ENCODE peak calls at places on chromosome 21, in five cellular contexts. K, F, C, B and M are unnamed samples. For H3K4me1 and H3K9me3, the result is how much of the 10 kb centered on the place peaks cover.

GRCh38 chr21:35324372-35325220 is 275.5 kb upstream of the RUNX1 start:
- DNase-seq in K (no peak), F (no peak), C (no peak), B (no peak), M (no peak)

GRCh38 chr21:28016571-28016970 is 976.1 kb downstream of the LTN1 start:
- DNase-seq in K (no peak), F (no peak), C (no peak), B (no peak), M (no peak)

GRCh38 chr21:41168391-41169257 is 664 bp downstream of the BACE2 start:
- DNase-seq in K (no peak), F (no peak), C (peak), B (peak), M (peak)

GRCh38 chr21:28892550-28893111 is 100.0 kb downstream of the LTN1 start:
- DNase-seq in K (no peak), F (no peak), C (no peak), B (no peak), M (no peak)

GRCh38 chr21:14830307-14830706 is 234.5 kb downstream of the NRIP1 start:
- DNase-seq in K (no peak), F (no peak), C (no peak), B (no peak), M (no peak)

GRCh38 chr21:35423694-35424093 is 374.6 kb upstream of the RUNX1 start:
- DNase-seq in K (no peak), F (no peak), C (no peak), B (no peak), M (no peak)

GRCh38 chr21:34986561-34987533 is 62.3 kb downstream of the RUNX1 start:
- DNase-seq in K (peak), F (no peak), C (no peak), B (no peak), M (no peak)

GRCh38 chr21:31343680-31344480 is at the start of gene TIAM1:
- DNase-seq in K (no peak), F (no peak), C (peak), B (peak), M (peak)

GRCh38 chr21:33157303-33157702 is 72.4 kb upstream of the IFNAR2 start:
- DNase-seq in K (no peak), F (no peak), C (no peak), B (no peak), M (no peak)

DNA sequence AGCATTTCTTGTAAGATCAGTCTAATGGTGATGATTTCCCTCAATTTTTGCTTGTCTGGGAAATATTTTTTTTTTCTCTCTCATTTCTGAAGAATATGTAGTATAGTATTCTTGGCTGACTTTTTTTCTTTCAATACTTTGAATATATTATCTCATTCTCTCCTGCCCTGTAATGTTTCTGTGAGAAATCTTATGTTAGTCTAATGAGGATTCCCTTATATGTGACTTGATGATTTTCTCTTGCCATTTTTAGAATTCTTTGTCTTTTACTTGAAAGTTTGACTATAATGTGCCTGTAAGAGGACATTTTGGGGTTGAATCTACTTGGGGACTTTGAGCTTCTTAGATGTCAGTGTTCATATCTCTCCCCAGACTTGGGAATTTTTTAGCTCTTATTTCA is 40.0 kb upstream of the PCBP3 start:
- DNase-seq in K (no peak), F (no peak), C (no peak), B (no peak), M (no peak)
- H3K4me1 ChIP-seq in K (under half), F (under half), C (under half), B (under half), M (under half)

DNA sequence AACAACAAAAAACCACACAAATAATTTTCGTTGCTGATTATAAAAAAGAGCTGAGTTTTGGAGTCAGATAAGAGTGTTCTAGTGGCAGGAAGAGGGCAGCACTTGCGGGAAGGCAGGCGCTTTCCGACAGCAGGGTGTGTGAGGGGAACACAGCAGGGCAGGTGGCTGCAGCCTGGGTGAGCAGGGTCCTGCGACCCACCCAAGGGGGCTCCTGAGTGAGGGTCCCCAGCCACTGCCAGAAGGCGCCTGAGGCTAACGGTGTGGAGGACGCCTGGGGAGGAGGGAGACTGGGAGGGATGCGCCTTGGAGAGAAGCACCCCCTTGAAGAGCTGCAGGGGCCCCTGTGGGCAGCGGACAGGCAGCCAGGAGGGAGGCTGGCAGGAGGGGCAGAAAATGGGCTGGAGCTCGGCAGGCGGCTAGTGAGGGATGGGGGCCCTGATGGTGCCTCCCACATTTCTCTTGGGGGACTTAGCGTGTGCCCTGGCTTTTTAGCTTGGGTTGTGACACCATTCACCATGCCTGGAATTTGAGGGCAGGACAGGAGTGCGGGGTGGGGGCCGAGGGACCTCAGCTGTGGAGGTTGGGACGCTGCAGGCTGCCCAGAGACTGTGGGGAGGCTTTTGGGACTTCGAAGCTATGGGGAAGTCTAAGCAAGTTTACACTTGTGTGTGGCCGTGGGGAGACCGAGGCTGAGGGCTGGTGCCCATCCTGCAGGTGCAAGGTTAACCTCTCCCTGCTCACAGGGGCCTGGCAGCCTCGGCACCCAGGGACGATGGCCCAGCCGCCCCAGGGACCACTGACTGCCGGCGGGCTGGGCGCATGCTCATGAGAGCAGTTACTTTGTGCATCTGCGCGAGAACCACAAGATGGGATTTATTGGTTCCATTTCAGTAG is 111.4 kb downstream of the SIK1 start:
- DNase-seq in K (no peak), F (no peak), C (no peak), B (no peak), M (no peak)
- TF ChIP-seq CTCF in K (no peak), F (peak), C (no peak), B (no peak), M (no peak)

GRCh38 chr21:26572668-26573381 is at the start of gene CYYR1:
- DNase-seq in K (no peak), F (no peak), C (peak), B (peak), M (no peak)
- H3K9me3 ChIP-seq in K (under half), F (under half), C (under half), B (under half), M (under half)

GRCh38 chr21:38806153-38806941 is 618 bp downstream of the ETS2 start:
- DNase-seq in K (peak), F (peak), C (peak), B (peak), M (no peak)

GRCh38 chr21:38807481-38807880 is 1.8 kb downstream of the ETS2 start:
- DNase-seq in K (no peak), F (no peak), C (no peak), B (no peak), M (no peak)

GRCh38 chr21:38809170-38809878 is 3.6 kb downstream of the ETS2 start:
- DNase-seq in K (no peak), F (no peak), C (no peak), B (peak), M (no peak)

GRCh38 chr21:38806942-38807284 is 1.2 kb downstream of the ETS2 start:
- DNase-seq in K (no peak), F (no peak), C (no peak), B (no peak), M (no peak)

DNA sequence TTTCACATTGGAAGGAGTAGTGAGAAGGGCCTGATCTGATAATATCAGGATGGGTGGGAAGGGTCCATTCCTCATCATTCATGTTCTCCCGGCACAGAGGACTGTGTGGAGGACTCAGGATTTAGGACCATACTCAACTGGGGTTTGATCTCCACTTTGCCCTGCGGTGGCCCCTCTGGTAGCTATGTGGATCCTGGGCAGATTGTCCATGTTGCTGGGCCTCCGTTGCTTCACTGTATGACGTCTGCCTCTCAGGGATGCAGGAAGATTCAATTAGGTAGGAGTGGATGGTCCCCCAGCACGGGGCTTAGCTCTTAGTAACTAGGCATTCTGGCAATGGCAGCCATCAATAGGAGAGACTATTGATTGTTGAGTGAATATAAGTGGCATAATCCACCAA is 2.3 kb downstream of the ETS2 start:
- DNase-seq in K (no peak), F (no peak), C (no peak), B (no peak), M (no peak)
- H3K4me1 ChIP-seq in K (under half), F (under half), C (under half), B (under half), M (under half)

DNA sequence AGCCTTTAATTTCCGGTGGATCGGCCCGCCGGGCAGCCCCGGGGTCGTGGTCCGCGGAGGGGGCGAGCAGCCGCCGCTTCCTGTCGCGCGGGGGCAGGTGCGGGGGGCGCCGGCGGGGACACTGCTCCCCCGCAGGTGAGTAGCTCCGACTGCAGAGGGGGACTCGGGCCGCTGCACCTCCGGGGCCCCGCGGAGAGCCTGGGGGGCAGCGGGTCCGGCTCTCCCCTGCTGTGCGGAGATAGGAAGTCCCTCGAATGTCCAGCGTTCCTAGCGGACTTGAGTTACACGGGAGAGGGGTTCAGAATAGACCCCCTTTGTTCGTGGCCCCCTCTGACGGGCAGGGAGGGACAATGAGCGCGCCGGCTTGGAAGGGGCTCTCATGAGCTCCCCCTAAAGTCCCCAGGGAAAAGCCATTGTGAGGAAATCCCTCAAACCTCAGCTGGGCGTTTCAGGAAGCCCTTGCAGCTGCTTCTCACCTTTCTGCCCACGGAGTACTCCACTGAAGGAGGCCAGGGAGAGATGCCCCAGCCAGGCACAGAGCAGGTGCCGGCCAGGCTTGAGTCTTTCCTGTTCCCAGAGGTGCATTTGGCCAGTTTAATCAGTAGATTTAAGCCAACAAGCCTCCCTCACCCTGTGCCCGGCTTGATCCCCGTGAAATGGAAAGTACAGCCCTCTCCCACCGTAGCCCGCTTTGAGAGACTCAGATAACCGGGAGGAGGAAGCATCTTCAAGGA is 925 bp downstream of the PDE9A start:
- DNase-seq in K (peak), F (no peak), C (no peak), B (no peak), M (no peak)
- TF ChIP-seq CTCF in K (no peak), F (no peak), C (no peak), B (no peak), M (no peak)

DNA sequence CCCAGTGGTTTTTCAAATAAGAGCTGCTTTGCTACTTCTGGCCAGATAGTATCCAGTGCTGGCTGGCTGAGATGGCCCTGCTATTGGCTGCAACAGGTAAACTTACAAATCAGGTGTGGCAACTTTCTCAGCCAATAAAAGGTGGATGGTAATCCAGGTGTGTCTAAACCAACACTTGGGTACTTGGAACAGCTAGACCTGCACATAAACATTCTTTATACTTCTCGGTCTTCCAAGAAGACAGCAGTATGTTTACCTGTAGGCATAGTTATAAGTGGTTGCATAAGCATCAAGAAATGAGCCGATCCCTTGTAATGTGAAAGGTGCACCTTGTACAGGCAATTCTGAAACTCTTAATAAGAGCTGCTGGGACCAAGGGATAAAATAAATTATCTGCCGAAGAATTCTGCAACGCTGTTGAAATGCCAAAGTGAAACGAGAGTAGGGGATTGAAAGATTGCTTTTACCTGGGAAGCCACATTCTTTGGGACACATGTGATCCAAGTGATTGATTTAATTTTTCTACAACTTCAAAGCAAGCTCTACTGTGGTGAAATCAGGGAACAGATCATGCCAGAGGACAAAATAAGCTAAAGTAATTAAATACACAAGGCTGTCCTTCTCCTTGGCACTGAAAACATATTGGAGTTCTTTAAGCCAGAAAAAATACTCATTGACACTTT is at the start of gene CLDN8:
- DNase-seq in K (no peak), F (no peak), C (no peak), B (no peak), M (no peak)
- H3K9me3 ChIP-seq in K (under half), F (under half), C (under half), B (under half), M (under half)

DNA sequence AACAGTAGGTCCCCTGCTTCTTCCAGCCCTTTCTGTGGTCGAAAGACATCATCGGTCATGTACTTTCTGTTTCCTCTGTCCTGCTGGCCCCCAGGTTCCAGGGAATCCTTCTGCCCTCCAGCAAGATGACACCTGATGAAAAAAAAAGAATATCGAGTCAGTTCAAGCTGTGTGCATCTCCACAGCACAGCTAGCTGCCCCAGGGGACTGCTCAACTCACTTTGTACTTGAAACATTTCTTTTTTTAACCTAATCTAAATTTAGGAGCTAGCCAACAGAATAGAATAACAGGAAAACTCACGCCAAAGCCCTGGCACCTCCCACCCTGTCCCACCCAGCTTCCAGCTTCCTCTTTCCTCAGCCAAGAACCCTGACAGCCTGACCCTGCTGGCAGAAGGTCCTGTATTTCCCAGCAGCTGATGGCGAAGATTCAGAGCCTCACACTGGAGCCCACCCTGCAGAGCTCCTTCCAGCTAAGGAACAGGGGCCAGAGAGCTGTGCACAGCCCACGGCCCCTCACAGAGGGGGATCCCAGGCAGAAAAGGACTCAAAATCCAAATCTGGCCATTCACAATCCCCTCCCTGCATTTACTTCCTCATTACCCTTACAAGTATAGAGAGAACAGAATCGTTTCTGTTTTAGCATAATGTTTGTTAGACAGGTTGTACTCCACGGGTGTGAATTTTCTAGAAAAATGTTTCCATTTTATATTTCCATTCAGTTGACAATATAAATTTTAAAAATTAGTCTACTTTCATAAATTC is 176.4 kb downstream of the PSMG1 start:
- DNase-seq in K (no peak), F (no peak), C (peak), B (peak), M (peak)
- H3K4me1 ChIP-seq in K (under half), F (under half), C (half or more), B (under half), M (half or more)

GRCh38 chr21:22791986-22792560 is 1793.9 kb downstream of the NCAM2 start:
- DNase-seq in K (no peak), F (peak), C (no peak), B (no peak), M (no peak)
- TF ChIP-seq CTCF in K (peak), F (peak), C (peak), B (peak), M (peak)

GRCh38 chr21:44533121-44533890 is 6.7 kb downstream of the KRTAP10-1 start:
- DNase-seq in K (no peak), F (peak), C (peak), B (no peak), M (no peak)

GRCh38 chr21:44532165-44532564 is 7.8 kb downstream of the KRTAP10-1 start:
- DNase-seq in K (no peak), F (no peak), C (peak), B (no peak), M (no peak)

GRCh38 chr21:44531606-44532128 is 8.3 kb downstream of the KRTAP10-1 start:
- DNase-seq in K (no peak), F (peak), C (peak), B (no peak), M (no peak)

GRCh38 chr21:44533891-44534627 is 5.9 kb downstream of the KRTAP10-1 start:
- DNase-seq in K (no peak), F (peak), C (no peak), B (no peak), M (no peak)

DNA sequence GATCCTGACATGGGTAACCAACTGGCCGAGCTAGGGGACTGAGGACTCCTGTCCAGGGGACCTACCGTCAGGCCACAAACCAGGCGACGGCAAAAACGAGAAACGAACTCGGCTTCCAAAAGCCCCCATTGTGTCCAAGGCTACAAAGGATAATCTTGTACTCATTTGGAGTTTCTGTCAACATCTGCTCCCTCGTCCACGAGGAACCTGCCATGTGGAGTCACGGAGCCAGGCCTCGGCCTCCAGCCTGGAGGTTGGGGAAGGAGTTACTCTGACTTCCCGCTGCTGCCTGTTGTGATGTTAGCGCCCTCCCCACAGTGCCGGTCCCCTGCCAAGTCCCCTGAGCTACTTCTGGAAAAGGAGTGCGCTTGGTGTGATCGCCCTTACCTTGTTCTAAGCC is 7.3 kb downstream of the KRTAP10-1 start:
- DNase-seq in K (no peak), F (peak), C (no peak), B (no peak), M (no peak)
- H3K9me3 ChIP-seq in K (under half), F (under half), C (under half), B (under half), M (under half)